ENCODE peak calls at places on chromosomes 12 and 14, in six cellular contexts. T is OCI-LY7, W is GM23248, N is PC-3, R is GM23338, X is HCT116. F is an unnamed sample.

GRCh38 chr12:68240975-68241374 is 12.4 kb downstream of the IL22 start:
- DNase-seq in T (peak; percentile 72), W (peak; percentile 59), N (peak; percentile 8), R (no peak), X (no peak), F (no peak)

GRCh38 chr14:99191663-99192621 is 80.1 kb downstream of the BCL11B start:
- DNase-seq in T (no peak), W (peak; percentile 56), N (peak; percentile 53), R (no peak), X (no peak), F (no peak)

GRCh38 chr14:38290601-38291190 is 34.8 kb upstream of the CLEC14A start:
- DNase-seq in T (no peak), W (peak; percentile 94), N (peak; percentile 82), R (no peak), X (no peak), F (no peak)

GRCh38 chr14:33930464-33930863 is 20.4 kb downstream of the EGLN3 start:
- DNase-seq in T (no peak), W (peak; percentile 24), N (peak; percentile 44), R (no peak), X (no peak), F (no peak)

GRCh38 chr14:38856798-38857197 is 246.2 kb downstream of the SEC23A start:
- DNase-seq in T (no peak), W (no peak), N (no peak), R (no peak), X (no peak), F (no peak)

GRCh38 chr12:111773801-111774551 is 7.2 kb downstream of the ALDH2 start:
- DNase-seq in T (no peak), W (peak; percentile 83), N (no peak), R (no peak), X (no peak), F (peak; percentile 37)

GRCh38 chr14:77459072-77459723 is 1.3 kb downstream of the AHSA1 start:
- DNase-seq in T (peak; percentile 79), W (peak; percentile 85), N (peak; percentile 82), R (peak; percentile 91), X (peak; percentile 65), F (peak; percentile 85)

GRCh38 chr12:76290963-76291859 is 57.0 kb downstream of the BBS10 start:
- DNase-seq in T (no peak), W (no peak), N (no peak), R (no peak), X (no peak), F (no peak)

GRCh38 chr12:69688496-69689427 is 10.3 kb downstream of the BEST3 start:
- DNase-seq in T (no peak), W (peak; percentile 95), N (peak; percentile 97), R (peak; percentile 57), X (peak; percentile 80), F (peak; percentile 68)

GRCh38 chr12:56188786-56189335 is 422 bp downstream of the SMARCC2 start:
- DNase-seq in T (peak; percentile 37), W (peak; percentile 36), N (no peak), R (peak; percentile 79), X (no peak), F (peak; percentile 84)

GRCh38 chr14:73725116-73726024 is 11.2 kb upstream of the PNMA1 start:
- DNase-seq in T (no peak), W (peak; percentile 68), N (no peak), R (no peak), X (no peak), F (no peak)

GRCh38 chr14:44149597-44149996 is 357.5 kb downstream of the FSCB start:
- DNase-seq in T (peak; percentile 4), W (no peak), N (peak; percentile 66), R (peak; percentile 91), X (peak; percentile 43), F (peak; percentile 77)

GRCh38 chr12:113065126-113066007 is 8.8 kb downstream of the DTX1 start:
- DNase-seq in T (peak; percentile 71), W (peak; percentile 28), N (no peak), R (peak; percentile 85), X (no peak), F (peak; percentile 83)

GRCh38 chr12:560666-561065 is 100.9 kb downstream of the B4GALNT3 start:
- DNase-seq in T (no peak), W (no peak), N (no peak), R (no peak), X (no peak), F (no peak)

GRCh38 chr12:76085159-76085868 is 829 bp upstream of the NAP1L1 start:
- DNase-seq in T (peak; percentile 82), W (peak; percentile 51), N (no peak), R (no peak), X (no peak), F (no peak)

GRCh38 chr14:96589577-96589976 is 87.4 kb downstream of the PAPOLA start:
- DNase-seq in T (no peak), W (no peak), N (no peak), R (no peak), X (no peak), F (no peak)

GRCh38 chr14:37329189-37330001 is 131.7 kb downstream of the MIPOL1 start:
- DNase-seq in T (no peak), W (no peak), N (peak; percentile 64), R (no peak), X (no peak), F (no peak)

GRCh38 chr12:24228371-24228770 is 278.9 kb upstream of the SOX5 start:
- DNase-seq in T (no peak), W (no peak), N (no peak), R (no peak), X (no peak), F (no peak)

GRCh38 chr12:123966596-123966995 is 6.0 kb downstream of the CCDC92 start:
- DNase-seq in T (no peak), W (peak; percentile 91), N (no peak), R (no peak), X (no peak), F (no peak)

GRCh38 chr12:62604856-62605255 is 138.2 kb downstream of the MON2 start:
- DNase-seq in T (no peak), W (peak; percentile 66), N (no peak), R (no peak), X (no peak), F (no peak)

GRCh38 chr12:55067701-55068100 is 47.9 kb downstream of the NEUROD4 start:
- DNase-seq in T (no peak), W (no peak), N (no peak), R (no peak), X (no peak), F (peak; percentile 15)

GRCh38 chr14:61584258-61584657 is 111.1 kb upstream of the HIF1A start:
- DNase-seq in T (no peak), W (peak; percentile 94), N (peak; percentile 63), R (no peak), X (no peak), F (no peak)

DNA sequence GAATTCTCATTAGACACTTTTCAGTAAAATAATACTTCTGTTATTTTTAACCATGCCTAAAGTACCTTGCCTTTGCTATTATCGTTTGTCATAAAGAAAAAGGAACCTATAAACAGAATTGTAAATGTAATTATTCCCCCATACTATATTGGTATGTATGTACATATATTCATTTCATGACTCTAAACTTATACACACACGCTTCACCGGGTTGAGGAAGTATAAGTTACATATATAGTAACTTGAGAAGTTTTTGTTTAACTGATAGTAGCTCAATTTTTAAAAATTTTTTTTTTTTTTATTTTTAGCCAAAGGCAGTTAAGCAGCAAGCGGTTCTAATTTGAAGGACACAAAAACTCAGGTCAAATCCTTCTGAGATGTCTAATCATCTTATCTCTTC is 107.6 kb downstream of the PLEKHG7 start:
- DNase-seq in T (peak; percentile 49), W (no peak), N (no peak), R (no peak), X (no peak), F (no peak)
- TF ChIP-seq EZH2phosphoT487 in T (no peak), W (no peak), N (no peak), R (no peak), X (no peak), F (no peak)

GRCh38 chr12:53984901-53985357 is at the start of gene HOXC10:
- DNase-seq in T (peak; percentile 95), W (peak; percentile 98), N (peak; percentile 93), R (peak; percentile 98), X (peak; percentile 93), F (peak; percentile 73)

GRCh38 chr12:53983580-53984572 is 1.1 kb upstream of the HOXC10 start:
- DNase-seq in T (no peak), W (no peak), N (no peak), R (peak; percentile 58), X (no peak), F (no peak)

GRCh38 chr12:53980448-53981388 is 4.2 kb upstream of the HOXC10 start:
- DNase-seq in T (no peak), W (no peak), N (no peak), R (no peak), X (no peak), F (no peak)

GRCh38 chr12:53981652-53982565 is 3.0 kb upstream of the HOXC10 start:
- DNase-seq in T (no peak), W (no peak), N (no peak), R (peak; percentile 64), X (no peak), F (no peak)

GRCh38 chr12:53982616-53983579 is 2.0 kb upstream of the HOXC10 start:
- DNase-seq in T (no peak), W (no peak), N (no peak), R (no peak), X (no peak), F (no peak)
- H3K4me3 ChIP-seq in T (no peak overlapping the region), W (no peak overlapping the region), N (no peak overlapping the region), R (no peak overlapping the region), X (no peak overlapping the region), F (no peak overlapping the region)

DNA sequence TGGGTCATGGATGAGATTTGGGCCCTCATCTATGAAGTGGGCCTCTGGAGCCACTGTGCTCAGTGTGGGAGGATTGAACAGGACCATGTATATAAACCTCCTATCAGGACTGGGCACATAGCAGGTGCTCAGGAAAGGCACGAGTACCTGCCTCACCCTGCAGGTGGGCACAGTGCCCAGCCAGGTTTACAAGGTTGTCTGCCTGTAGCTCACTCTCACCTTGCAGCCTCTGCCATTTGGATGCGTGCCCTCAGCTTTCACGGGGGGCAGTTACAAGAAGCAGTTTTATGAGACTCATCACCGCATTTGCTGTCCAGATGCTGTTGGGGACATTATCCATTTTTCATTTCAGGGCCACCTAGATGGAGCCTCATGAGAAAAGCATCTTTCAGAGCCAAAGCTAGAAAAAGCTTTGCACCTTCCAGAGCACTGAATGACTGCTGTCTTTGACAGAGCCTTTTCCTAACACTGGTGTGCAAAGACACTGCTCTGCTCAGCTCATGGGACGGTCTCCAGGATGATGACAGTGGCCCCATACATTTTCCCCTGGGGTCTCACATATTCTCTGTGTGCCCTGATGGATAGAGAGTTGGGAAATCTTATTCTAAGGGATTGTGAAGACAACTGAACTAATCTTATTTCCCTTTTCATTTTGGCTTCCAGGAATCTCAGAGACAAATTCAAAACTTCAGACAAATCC is 327.5 kb upstream of the RTL1 start:
- DNase-seq in T (no peak), W (no peak), N (no peak), R (no peak), X (no peak), F (no peak)
- TF ChIP-seq EZH2phosphoT487 in T (no peak), W (no peak), N (no peak), R (no peak), X (no peak), F (no peak)

GRCh38 chr12:93335603-93336162 is 42.0 kb upstream of the NUDT4 start:
- DNase-seq in T (no peak), W (no peak), N (no peak), R (no peak), X (no peak), F (no peak)
- H3K4me3 ChIP-seq in T (no peak overlapping the region), W (no peak overlapping the region), N (no peak overlapping the region), R (no peak overlapping the region), X (no peak overlapping the region), F (no peak overlapping the region)

DNA sequence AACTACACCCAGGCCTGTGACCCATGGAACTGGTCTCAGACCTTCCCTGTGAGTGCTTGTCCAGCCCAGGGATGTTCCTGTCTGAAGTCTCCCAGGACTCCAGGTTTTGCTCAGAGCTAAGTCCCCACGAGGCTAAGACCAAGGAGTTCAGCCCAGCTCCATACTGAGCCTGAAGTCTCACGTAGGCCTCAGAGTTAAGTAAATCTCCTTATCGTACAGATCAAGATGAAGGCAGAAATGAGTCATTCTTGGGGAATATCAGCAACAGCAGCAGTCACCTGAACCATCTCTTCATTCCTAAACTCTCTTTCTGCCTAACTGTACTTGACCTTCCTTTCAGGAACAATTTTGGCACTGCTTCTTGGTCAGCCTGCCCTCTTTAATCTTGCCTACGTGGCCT is 139.9 kb downstream of the ANO6 start:
- DNase-seq in T (no peak), W (no peak), N (peak; percentile 24), R (no peak), X (no peak), F (no peak)
- TF ChIP-seq EZH2phosphoT487 in T (no peak), W (no peak), N (no peak), R (no peak), X (no peak), F (no peak)